ENCODE peak calls at places on chromosomes 2 and 18, in seven cellular contexts. A is neuronal stem cell, I is lower lobe of right lung, T is heart left ventricle, R is right cardiac atrium, H is adrenal gland, L is caudate nucleus. K is an unnamed sample.

GRCh38 chr2:135570884-135571283 is 39.6 kb downstream of the R3HDM1 start:
- DNase-seq in A (no peak), I (no peak), T (no peak), R (no peak), H (no peak), L (no peak), K (no peak)

GRCh38 chr18:8791171-8791651 is 85.9 kb downstream of the MTCL1 start:
- DNase-seq in A (no peak), I (no peak), T (no peak), R (no peak), H (peak; percentile 55), L (no peak), K (no peak)

GRCh38 chr2:241150660-241151530 is 628 bp downstream of the PPP1R7 start:
- DNase-seq in A (no peak), I (no peak), T (no peak), R (no peak), H (no peak), L (peak; percentile 65), K (no peak)

GRCh38 chr18:5543854-5544389 is at the start of gene EPB41L3:
- DNase-seq in A (no peak), I (peak; percentile 69), T (peak; percentile 51), R (peak; percentile 88), H (peak; percentile 78), L (no peak), K (peak; percentile 50)

GRCh38 chr2:139218181-139218580 is 438.0 kb upstream of the NXPH2 start:
- DNase-seq in A (no peak), I (no peak), T (no peak), R (no peak), H (no peak), L (no peak), K (no peak)

GRCh38 chr2:235168174-235168979 is 216.6 kb downstream of the SH3BP4 start:
- DNase-seq in A (no peak), I (no peak), T (no peak), R (no peak), H (no peak), L (no peak), K (no peak)

GRCh38 chr2:235011929-235012631 is 60.3 kb downstream of the SH3BP4 start:
- DNase-seq in A (peak; percentile 65), I (no peak), T (no peak), R (no peak), H (peak; percentile 70), L (no peak), K (no peak)

GRCh38 chr18:58953627-58954026 is 89.0 kb downstream of the ZNF532 start:
- DNase-seq in A (no peak), I (no peak), T (peak; percentile 70), R (peak; percentile 69), H (peak; percentile 76), L (no peak), K (peak; percentile 51)

GRCh38 chr2:21289994-21290393 is 166.2 kb downstream of the TDRD15 start:
- DNase-seq in A (no peak), I (no peak), T (no peak), R (peak; percentile 57), H (no peak), L (no peak), K (no peak)

GRCh38 chr2:216283038-216283900 is 89.0 kb downstream of the MARCHF4 start:
- DNase-seq in A (no peak), I (no peak), T (no peak), R (no peak), H (no peak), L (no peak), K (no peak)

GRCh38 chr2:96844405-96844808 is 586 bp upstream of the ANKRD23 start:
- DNase-seq in A (no peak), I (no peak), T (no peak), R (no peak), H (no peak), L (no peak), K (no peak)

GRCh38 chr2:206452750-206453149 is 9.4 kb downstream of the ADAM23 start:
- DNase-seq in A (no peak), I (no peak), T (peak; percentile 39), R (no peak), H (no peak), L (no peak), K (no peak)

GRCh38 chr2:19746611-19747309 is 155.0 kb downstream of the TTC32 start:
- DNase-seq in A (peak; percentile 27), I (no peak), T (no peak), R (no peak), H (no peak), L (no peak), K (no peak)

GRCh38 chr2:96730212-96730611 is 9.7 kb downstream of the LMAN2L start:
- DNase-seq in A (no peak), I (no peak), T (no peak), R (no peak), H (no peak), L (no peak), K (no peak)

GRCh38 chr2:32453242-32454062 is 96.6 kb downstream of the BIRC6 start:
- DNase-seq in A (no peak), I (no peak), T (no peak), R (no peak), H (no peak), L (no peak), K (no peak)

DNA sequence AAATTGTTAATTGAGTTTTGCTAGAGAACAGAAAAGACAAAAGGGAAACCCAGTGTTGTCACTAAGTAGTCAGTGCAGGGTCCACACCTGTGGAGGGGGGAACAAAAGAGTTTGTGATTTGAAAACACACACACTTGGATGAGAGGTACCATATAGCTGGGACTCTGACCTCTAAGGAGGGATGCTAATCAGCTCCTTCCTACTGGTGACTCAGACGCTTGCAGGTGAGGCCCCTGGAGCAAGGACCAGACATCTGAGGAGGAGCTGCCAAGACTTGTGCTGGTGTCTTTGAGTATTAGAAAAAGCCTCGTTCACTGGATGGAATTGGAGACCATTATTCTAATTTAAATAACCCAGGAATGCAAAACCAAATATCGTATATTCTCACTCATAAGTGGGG is 146.4 kb upstream of the MAP2 start:
- DNase-seq in A (no peak), I (no peak), T (no peak), R (no peak), H (no peak), L (no peak), K (no peak)
- H3K27ac ChIP-seq in A (no peak overlapping the region), I (no peak overlapping the region), T (no peak overlapping the region), R (no peak overlapping the region), H (no peak overlapping the region), L (no peak overlapping the region), K (no peak overlapping the region)

DNA sequence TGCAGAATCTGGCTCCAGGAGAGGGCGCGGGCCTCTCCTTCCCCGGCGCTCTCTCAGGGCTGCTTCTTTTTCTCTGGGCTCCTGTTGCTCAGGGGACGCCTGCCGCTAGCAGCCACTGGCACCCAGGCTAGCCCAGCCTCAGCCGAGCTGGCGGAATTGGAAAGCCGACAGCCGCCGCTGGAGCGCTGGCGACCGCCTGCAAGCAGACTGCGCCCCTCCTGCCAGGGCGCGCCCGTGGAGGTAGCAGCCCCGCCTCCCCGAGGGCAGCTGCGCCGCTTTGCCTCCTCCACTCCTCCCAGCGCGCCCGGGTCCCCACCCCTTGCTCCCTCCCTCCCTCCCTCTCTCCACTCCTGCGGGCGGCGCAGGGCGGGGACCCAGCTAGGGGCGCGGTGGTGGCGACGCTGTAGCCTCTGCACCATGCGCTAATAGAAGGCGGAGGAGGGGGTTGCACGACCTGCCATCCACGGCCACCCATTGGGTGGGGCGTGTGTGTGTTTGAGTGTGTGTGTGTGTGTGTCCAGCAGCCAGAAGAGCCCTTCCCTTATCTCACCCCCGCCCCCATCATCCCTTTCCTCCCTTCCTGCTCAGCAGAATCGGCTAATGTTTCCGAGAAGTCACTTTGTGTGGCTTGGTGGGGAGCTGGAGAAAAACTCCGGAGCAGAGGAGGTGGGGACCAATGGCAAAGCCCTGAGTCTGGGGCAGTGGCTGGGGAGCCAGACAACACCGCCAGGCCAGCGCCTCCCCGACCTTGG is at the start of gene SCN9A:
- DNase-seq in A (peak; percentile 82), I (peak; percentile 88), T (peak; percentile 67), R (peak; percentile 90), H (peak; percentile 80), L (peak; percentile 56), K (peak; percentile 74)
- H3K27ac ChIP-seq in A (no peak within 1 kb of the TSS), I (peak within 1 kb of the TSS; percentile 66), T (no peak within 1 kb of the TSS), R (no peak within 1 kb of the TSS), H (no peak within 1 kb of the TSS), L (peak within 1 kb of the TSS; percentile 38), K (peak within 1 kb of the TSS; percentile 35)

DNA sequence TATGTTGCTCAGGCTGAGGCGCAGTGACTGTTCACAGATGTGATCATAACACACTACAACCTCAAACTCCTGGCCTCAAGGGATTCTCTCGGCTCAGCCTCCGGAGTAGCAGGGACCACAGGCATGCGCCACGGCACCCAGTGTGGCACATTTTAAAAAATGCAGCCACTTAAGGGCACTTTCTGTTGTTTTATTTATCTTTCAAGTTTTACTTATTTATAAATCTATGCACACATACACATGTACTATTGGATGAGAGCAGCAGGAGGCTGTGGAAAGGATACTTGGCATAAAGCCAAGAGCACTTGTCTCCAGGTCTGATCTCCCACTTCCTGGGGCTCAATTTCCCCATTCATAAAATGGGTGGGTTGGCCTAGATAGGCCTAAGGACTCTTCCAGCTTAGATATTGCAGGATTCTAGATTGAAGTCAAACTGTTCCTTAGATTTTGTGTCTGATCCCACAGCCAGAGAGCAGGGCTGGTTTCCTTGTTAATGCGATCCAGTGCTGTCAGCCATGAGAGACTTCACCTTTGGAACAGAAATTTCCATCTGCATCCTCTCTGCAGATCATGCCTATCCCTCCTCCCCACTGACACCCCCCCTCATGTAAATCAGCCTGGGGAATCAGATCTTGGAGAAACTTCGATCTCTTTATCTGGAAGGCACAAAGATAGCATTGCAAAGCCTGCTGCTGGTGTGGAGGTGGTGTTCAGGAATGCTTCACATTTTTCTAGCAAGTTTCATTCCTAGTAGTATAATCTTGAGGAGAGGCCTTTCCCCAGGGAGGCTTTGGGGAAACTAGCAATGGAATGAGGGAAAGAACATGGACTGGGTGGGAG is 24.7 kb downstream of the PCBP1 start:
- DNase-seq in A (no peak), I (no peak), T (no peak), R (no peak), H (no peak), L (no peak), K (no peak)
- H3K27ac ChIP-seq in A (peak overlapping the region; percentile 4), I (peak overlapping the region; percentile 56), T (no peak overlapping the region), R (no peak overlapping the region), H (no peak overlapping the region), L (peak overlapping the region; percentile 21), K (no peak overlapping the region)

GRCh38 chr2:26784570-26785234 is 1.2 kb upstream of the CENPA start:
- DNase-seq in A (no peak), I (no peak), T (no peak), R (no peak), H (no peak), L (no peak), K (no peak)
- H3K27ac ChIP-seq in A (no peak overlapping the region), I (no peak overlapping the region), T (no peak overlapping the region), R (no peak overlapping the region), H (no peak overlapping the region), L (no peak overlapping the region), K (no peak overlapping the region)